ENCODE peak calls at places on chromosome X, in five cellular contexts. J is GM12878, X is K562, K is HepG2, Q is H1. W is an unnamed sample.

GRCh38 chrX:71619193-71619592 is 882 bp upstream of the CXCR3 start:
- DNase-seq in K (no peak), J (no peak), X (no peak), Q (no peak), W (no peak)

GRCh38 chrX:750812-751211 is 120.2 kb downstream of the SHOX start:
- DNase-seq in J (no peak), Q (no peak), K (no peak), X (no peak), W (no peak)

GRCh38 chrX:119155416-119156035 is 27.9 kb upstream of the KIAA1210 start:
- DNase-seq in Q (no peak), X (peak), J (no peak), K (no peak), W (no peak)

GRCh38 chrX:18931972-18932371 is 51.9 kb downstream of the PHKA2 start:
- DNase-seq in X (peak), Q (no peak), K (peak), J (no peak), W (no peak)

GRCh38 chrX:9356846-9357245 is 108.0 kb upstream of the TBL1X start:
- DNase-seq in X (no peak), J (no peak), Q (no peak), K (no peak), W (no peak)

GRCh38 chrX:24646745-24647182 is 383 bp downstream of the PCYT1B start:
- DNase-seq in K (no peak), J (no peak), X (no peak), Q (peak), W (no peak)

GRCh38 chrX:13487731-13488505 is 81.5 kb upstream of the EGFL6 start:
- DNase-seq in K (peak), Q (peak), X (peak), J (peak), W (peak)

GRCh38 chrX:150255441-150256296 is 107.4 kb upstream of the MAMLD1 start:
- DNase-seq in Q (no peak), J (no peak), K (no peak), X (no peak), W (no peak)

GRCh38 chrX:94751611-94752010 is 1077.6 kb downstream of the FAM133A start:
- DNase-seq in K (no peak), J (no peak), Q (no peak), X (no peak), W (no peak)

GRCh38 chrX:10137516-10137915 is 19.3 kb upstream of the CLCN4 start:
- DNase-seq in Q (no peak), X (no peak), K (no peak), J (no peak), W (no peak)

GRCh38 chrX:131816551-131817136 is 206.5 kb upstream of the STK26 start:
- DNase-seq in Q (no peak), X (no peak), J (peak), K (no peak), W (no peak)

GRCh38 chrX:16096131-16096530 is 27.2 kb upstream of the GRPR start:
- DNase-seq in K (no peak), J (no peak), X (no peak), Q (no peak), W (no peak)

GRCh38 chrX:46587158-46587557 is 13.6 kb downstream of the CHST7 start:
- DNase-seq in K (no peak), Q (no peak), J (peak), X (no peak), W (no peak)

GRCh38 chrX:74321191-74321590 is 17.2 kb downstream of the ZCCHC13 start:
- DNase-seq in K (no peak), J (no peak), Q (no peak), X (no peak), W (no peak)

GRCh38 chrX:11381464-11381863 is 88.3 kb downstream of the AMELX start:
- DNase-seq in K (peak), Q (no peak), J (peak), X (peak), W (peak)

GRCh38 chrX:39811391-39811790 is 286.4 kb downstream of the BCOR start:
- DNase-seq in X (no peak), K (no peak), Q (no peak), J (no peak), W (no peak)

GRCh38 chrX:120367390-120368100 is 5.7 kb downstream of the ATP1B4 start:
- DNase-seq in J (no peak), Q (no peak), X (no peak), K (no peak), W (no peak)

GRCh38 chrX:53072418-53073114 is 9.6 kb upstream of the TSPYL2 start:
- DNase-seq in K (no peak), J (no peak), Q (no peak), X (no peak), W (no peak)

GRCh38 chrX:108165349-108166111 is 74.0 kb downstream of the ATG4A start:
- DNase-seq in K (peak), J (no peak), X (peak), Q (no peak), W (peak)

GRCh38 chrX:68848189-68848940 is 19.5 kb downstream of the EFNB1 start:
- DNase-seq in X (no peak), J (no peak), K (no peak), Q (no peak), W (no peak)
- TF ChIP-seq POLR2AphosphoS5 in X (no peak), J (no peak), K (no peak), Q (no peak), W (no peak)

GRCh38 chrX:133391116-133391515 is 24.2 kb downstream of the GPC4 start:
- DNase-seq in X (no peak), J (no peak), K (no peak), Q (no peak), W (no peak)
- TF ChIP-seq JUND in X (no peak), J (no peak), K (no peak), Q (no peak), W (no peak)

DNA sequence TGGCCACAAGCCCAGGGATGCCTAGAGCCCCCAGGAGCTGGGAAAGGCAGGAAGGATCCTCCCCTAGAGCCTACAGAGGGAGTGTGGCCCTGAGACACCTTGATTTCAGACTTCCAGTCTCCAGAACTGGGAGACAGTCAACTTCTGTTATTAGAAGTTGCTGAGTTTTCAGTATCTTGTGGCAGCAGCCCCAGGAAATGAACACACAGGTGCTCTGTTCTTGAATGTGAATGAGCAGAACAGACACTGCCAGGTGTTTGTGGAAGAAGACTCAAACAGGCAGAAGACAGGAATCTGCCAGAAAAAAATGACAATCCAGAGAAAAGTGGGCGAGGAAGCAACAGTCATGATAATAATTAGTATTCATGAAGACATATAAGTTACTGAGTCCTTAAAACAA is 64.5 kb upstream of the STS start:
- DNase-seq in K (no peak), X (no peak), Q (no peak), J (no peak), W (no peak)
- TF ChIP-seq CEBPB in K (no peak), X (no peak), Q (no peak), J (no peak), W (no peak)

DNA sequence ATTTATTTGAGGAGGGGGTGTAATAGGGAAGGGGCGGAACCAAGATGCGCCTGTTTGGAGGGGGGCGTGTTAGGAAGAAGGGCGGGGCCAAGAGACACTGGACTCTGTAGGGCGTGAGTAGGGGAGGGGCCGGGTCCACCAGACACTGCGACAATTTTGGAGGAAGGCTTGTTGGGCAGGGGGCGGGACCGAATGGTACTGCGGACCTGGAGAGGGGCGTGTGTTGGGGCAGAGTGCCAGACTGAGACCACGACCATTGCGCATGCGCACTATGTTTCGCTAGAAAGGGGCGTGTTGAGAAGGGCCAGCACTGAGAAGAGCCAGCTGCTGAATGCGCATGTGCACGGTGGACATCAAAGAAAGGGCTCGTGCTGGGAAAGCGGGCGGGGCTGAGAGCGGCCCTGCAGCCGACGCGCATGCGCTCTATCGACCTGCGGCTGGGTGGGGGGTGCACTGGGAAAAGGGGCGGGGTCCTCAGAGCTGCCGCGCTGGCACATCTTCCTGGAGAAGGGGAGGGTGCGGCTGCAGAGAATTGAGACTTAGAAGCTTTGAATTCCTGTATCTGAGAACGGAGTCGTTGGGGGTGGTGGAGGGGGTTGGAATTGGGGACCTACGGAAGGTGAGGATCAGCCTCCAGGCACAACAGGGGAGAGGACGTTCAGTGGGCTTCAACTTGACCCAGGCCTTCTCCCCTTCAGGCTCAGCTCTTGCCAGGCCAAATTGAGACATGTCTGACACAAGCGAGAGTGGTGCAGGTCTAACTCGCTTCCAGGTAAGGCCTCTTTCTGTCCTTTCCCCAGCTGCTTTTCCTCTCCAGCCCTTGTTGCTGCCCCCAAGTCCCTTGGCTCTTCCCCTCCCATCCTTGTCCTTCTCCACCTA is 1.3 kb downstream of the MAGED2 start:
- DNase-seq in X (peak), J (peak), K (peak), Q (peak), W (peak)
- TF ChIP-seq POLR2AphosphoS5 in X (no peak), J (no peak), K (peak), Q (no peak), W (peak)

GRCh38 chrX:114344756-114345155 is 239.1 kb upstream of the HTR2C start:
- DNase-seq in J (no peak), Q (no peak), X (peak), K (peak), W (peak)
- TF ChIP-seq JUND in J (no peak), Q (no peak), X (no peak), K (no peak), W (no peak)

GRCh38 chrX:97405031-97405685 is 521.5 kb downstream of the RPA4 start:
- DNase-seq in Q (no peak), X (no peak), K (no peak), J (no peak), W (no peak)

GRCh38 chrX:97401154-97401553 is 517.4 kb downstream of the RPA4 start:
- DNase-seq in Q (no peak), X (no peak), J (peak), K (peak), W (no peak)

GRCh38 chrX:97402333-97402732 is 518.6 kb downstream of the RPA4 start:
- DNase-seq in K (no peak), Q (no peak), X (no peak), J (no peak), W (no peak)

GRCh38 chrX:97401586-97402101 is 517.9 kb downstream of the RPA4 start:
- DNase-seq in X (no peak), Q (no peak), K (no peak), J (no peak), W (no peak)

DNA sequence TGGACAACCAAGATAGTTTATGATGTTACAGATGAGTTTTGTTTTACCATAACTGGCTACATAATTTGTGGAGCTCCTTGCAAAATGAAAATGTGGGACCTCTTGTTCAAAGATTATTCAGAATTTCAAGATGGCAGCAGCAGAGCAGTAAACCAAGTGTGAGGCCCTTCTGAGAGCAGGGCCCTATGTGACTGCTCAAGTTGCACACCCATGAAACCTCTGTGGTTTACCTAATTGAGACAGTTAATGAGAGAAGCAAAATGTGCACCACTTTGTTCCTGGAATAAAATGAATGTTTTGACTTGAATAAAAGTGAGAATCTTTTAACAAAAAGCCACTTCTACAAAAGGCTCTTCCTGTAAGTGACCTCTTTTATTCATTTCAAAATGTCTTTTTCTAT is 519.2 kb downstream of the RPA4 start:
- DNase-seq in X (no peak), J (no peak), Q (no peak), K (no peak), W (no peak)
- TF ChIP-seq CEBPB in X (no peak), J (no peak), Q (no peak), K (no peak), W (no peak)

GRCh38 chrX:154398668-154399526 is 720 bp downstream of the RPL10 start:
- DNase-seq in K (peak), J (no peak), X (peak), Q (no peak), W (no peak)
- TF ChIP-seq POLR2AphosphoS5 in K (no peak), J (peak), X (no peak), Q (peak), W (no peak)

GRCh38 chrX:154602766-154603437 is 16.2 kb downstream of the CTAG1B start:
- DNase-seq in J (no peak), K (no peak), X (no peak), Q (no peak), W (no peak)
- TF ChIP-seq JUND in J (no peak), K (no peak), X (no peak), Q (no peak), W (no peak)